ENCODE peak calls at places on chromosomes 6 and 20, in six cellular contexts. One of them, this sample, is unnamed.

GRCh38 chr6:13992417-13993055 is 67.8 kb downstream of the RNF182 start:
- DNase-seq in MM.1S: no peak
- DNase-seq in upper lobe of right lung: no peak
- DNase-seq in neural progenitor cell: no peak
- DNase-seq in heart right ventricle: no peak
- DNase-seq in PC-9: peak; percentile 93
- DNase-seq in this sample: no peak

GRCh38 chr6:143165315-143165855 is 104.7 kb downstream of the AIG1 start:
- DNase-seq in MM.1S: no peak
- DNase-seq in upper lobe of right lung: no peak
- DNase-seq in neural progenitor cell: no peak
- DNase-seq in heart right ventricle: no peak
- DNase-seq in PC-9: no peak
- DNase-seq in this sample: no peak

GRCh38 chr6:89693207-89693606 is 54.7 kb upstream of the LYRM2 start:
- DNase-seq in MM.1S: no peak
- DNase-seq in upper lobe of right lung: no peak
- DNase-seq in neural progenitor cell: no peak
- DNase-seq in heart right ventricle: no peak
- DNase-seq in PC-9: no peak
- DNase-seq in this sample: no peak

GRCh38 chr6:31575335-31575901 is at the start of gene TNF:
- DNase-seq in MM.1S: no peak
- DNase-seq in upper lobe of right lung: peak; percentile 69
- DNase-seq in neural progenitor cell: no peak
- DNase-seq in heart right ventricle: peak; percentile 66
- DNase-seq in PC-9: no peak
- DNase-seq in this sample: peak; percentile 48

GRCh38 chr20:62878244-62879030 is 16.8 kb upstream of the TCFL5 start:
- DNase-seq in MM.1S: no peak
- DNase-seq in upper lobe of right lung: no peak
- DNase-seq in neural progenitor cell: peak; percentile 65
- DNase-seq in heart right ventricle: no peak
- DNase-seq in PC-9: no peak
- DNase-seq in this sample: no peak

GRCh38 chr6:42904467-42904866 is 11.4 kb upstream of the PTCRA start:
- DNase-seq in MM.1S: no peak
- DNase-seq in upper lobe of right lung: no peak
- DNase-seq in neural progenitor cell: no peak
- DNase-seq in heart right ventricle: no peak
- DNase-seq in PC-9: no peak
- DNase-seq in this sample: no peak

GRCh38 chr6:86477510-86478166 is 459.7 kb upstream of the HTR1E start:
- DNase-seq in MM.1S: peak; percentile 92
- DNase-seq in upper lobe of right lung: no peak
- DNase-seq in neural progenitor cell: peak; percentile 70
- DNase-seq in heart right ventricle: no peak
- DNase-seq in PC-9: no peak
- DNase-seq in this sample: no peak

GRCh38 chr20:33659341-33660034 is 2.6 kb upstream of the C20orf144 start:
- DNase-seq in MM.1S: no peak
- DNase-seq in upper lobe of right lung: no peak
- DNase-seq in neural progenitor cell: no peak
- DNase-seq in heart right ventricle: no peak
- DNase-seq in PC-9: no peak
- DNase-seq in this sample: no peak

GRCh38 chr6:141451508-141452353 is 681.0 kb upstream of the GJE1 start:
- DNase-seq in MM.1S: no peak
- DNase-seq in upper lobe of right lung: no peak
- DNase-seq in neural progenitor cell: peak; percentile 52
- DNase-seq in heart right ventricle: no peak
- DNase-seq in PC-9: no peak
- DNase-seq in this sample: no peak

GRCh38 chr6:26199057-26199772 is 112.0 kb downstream of the HFE start:
- DNase-seq in MM.1S: peak; percentile 94
- DNase-seq in upper lobe of right lung: peak; percentile 81
- DNase-seq in neural progenitor cell: peak; percentile 89
- DNase-seq in heart right ventricle: peak; percentile 61
- DNase-seq in PC-9: peak; percentile 94
- DNase-seq in this sample: peak; percentile 44

DNA sequence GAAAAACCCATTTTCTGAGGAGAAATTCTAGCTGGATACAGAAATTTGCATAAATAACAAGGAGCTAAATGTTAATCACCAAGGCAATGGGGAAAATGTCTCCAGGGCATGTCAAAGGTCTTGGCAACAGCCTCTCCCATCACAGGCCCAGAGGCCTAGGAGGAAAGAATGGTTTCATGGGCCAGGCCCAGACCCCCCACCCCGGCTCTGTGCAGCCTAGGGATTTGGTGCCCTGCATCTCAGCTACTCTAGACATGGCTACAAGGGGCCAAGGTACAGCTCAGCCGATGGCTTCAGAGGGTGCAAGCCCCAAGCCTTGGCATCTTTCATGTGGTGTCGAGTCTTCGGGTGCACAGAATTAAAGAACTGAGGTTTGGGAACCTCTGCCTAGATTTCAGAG is 321.2 kb upstream of the ID4 start:
- DNase-seq in MM.1S: no peak
- DNase-seq in upper lobe of right lung: no peak
- DNase-seq in neural progenitor cell: no peak
- DNase-seq in heart right ventricle: no peak
- DNase-seq in PC-9: no peak
- DNase-seq in this sample: no peak
- H3K9me3 ChIP-seq in MM.1S: no peaks in the 10 kb centered on the region
- H3K9me3 ChIP-seq in upper lobe of right lung: peaks cover 25% of the 10 kb centered on the region
- H3K9me3 ChIP-seq in neural progenitor cell: peaks cover 25% of the 10 kb centered on the region
- H3K9me3 ChIP-seq in heart right ventricle: peaks cover 50% of the 10 kb centered on the region
- H3K9me3 ChIP-seq in PC-9: peaks cover 19% of the 10 kb centered on the region
- H3K9me3 ChIP-seq in this sample: no peaks in the 10 kb centered on the region

DNA sequence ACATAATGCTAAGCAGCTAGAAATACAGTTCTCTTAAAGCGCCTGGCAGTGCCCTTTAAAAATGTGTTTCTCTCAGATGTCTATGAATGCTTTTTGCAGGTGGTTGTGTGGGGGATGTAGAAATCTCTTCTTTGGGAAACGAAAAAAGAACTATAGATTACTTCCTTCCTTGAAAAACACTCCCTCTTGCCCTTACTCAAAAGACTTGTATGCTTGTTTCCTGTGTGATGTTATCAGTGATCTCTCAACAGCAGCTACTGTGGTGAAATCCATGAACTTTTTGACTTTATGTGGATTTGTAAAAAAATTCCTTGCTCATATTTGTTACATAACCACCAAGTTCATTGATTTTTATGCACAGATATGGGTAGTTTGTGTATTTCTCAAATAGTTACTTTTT is 916.5 kb downstream of the QKI start:
- DNase-seq in MM.1S: no peak
- DNase-seq in upper lobe of right lung: no peak
- DNase-seq in neural progenitor cell: no peak
- DNase-seq in heart right ventricle: no peak
- DNase-seq in PC-9: no peak
- DNase-seq in this sample: no peak
- H3K9me3 ChIP-seq in MM.1S: no peaks in the 10 kb centered on the region
- H3K9me3 ChIP-seq in upper lobe of right lung: no peaks in the 10 kb centered on the region
- H3K9me3 ChIP-seq in neural progenitor cell: no peaks in the 10 kb centered on the region
- H3K9me3 ChIP-seq in heart right ventricle: no peaks in the 10 kb centered on the region
- H3K9me3 ChIP-seq in PC-9: no peaks in the 10 kb centered on the region
- H3K9me3 ChIP-seq in this sample: no peaks in the 10 kb centered on the region

DNA sequence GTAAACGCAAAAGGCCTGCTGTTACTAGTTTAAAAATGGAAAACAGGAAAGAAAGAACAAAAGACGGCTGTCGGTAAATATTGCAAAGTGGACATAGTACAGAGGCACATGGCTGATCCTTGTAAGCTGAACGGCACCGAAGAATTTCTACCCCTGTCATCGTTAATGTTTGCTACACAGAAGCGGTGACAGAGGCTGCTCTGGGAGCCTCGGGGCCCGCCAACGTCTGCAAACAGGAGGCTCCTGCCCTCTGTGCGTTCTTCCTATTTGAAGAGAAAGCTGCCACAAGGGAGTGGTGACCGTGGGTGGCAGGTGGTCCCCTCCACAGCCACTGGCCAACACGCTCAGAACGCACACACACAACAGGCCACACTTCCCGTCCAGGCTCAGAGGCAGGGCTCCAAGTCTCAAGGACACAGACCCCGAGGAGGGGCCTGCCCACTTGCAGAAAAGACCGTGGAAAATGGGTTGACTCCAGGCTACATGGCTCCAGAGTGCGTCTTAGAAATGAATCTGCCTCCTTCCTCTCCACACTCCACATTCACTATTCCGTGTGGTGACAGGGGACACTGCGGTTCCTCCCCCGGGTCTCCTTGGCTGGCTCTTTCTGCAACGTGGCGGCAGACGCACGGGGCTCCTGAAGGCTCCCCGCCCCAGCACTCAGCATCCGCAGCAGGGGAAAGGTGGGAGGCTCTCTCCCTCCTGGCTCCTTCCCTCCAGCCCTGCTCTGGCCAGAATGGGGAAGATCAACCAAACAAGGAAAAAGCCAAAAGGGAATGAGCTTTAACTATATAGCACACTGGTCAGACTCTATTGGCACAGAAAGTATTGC is 64.5 kb downstream of the GMPR start:
- DNase-seq in MM.1S: no peak
- DNase-seq in upper lobe of right lung: no peak
- DNase-seq in neural progenitor cell: peak; percentile 39
- DNase-seq in heart right ventricle: no peak
- DNase-seq in PC-9: no peak
- DNase-seq in this sample: no peak
- H3K9me3 ChIP-seq in MM.1S: no peaks in the 10 kb centered on the region
- H3K9me3 ChIP-seq in upper lobe of right lung: no peaks in the 10 kb centered on the region
- H3K9me3 ChIP-seq in neural progenitor cell: no peaks in the 10 kb centered on the region
- H3K9me3 ChIP-seq in heart right ventricle: no peaks in the 10 kb centered on the region
- H3K9me3 ChIP-seq in PC-9: no peaks in the 10 kb centered on the region
- H3K9me3 ChIP-seq in this sample: no peaks in the 10 kb centered on the region

GRCh38 chr6:4794140-4794707 is 18.0 kb downstream of the CDYL start:
- DNase-seq in MM.1S: no peak
- DNase-seq in upper lobe of right lung: no peak
- DNase-seq in neural progenitor cell: peak; percentile 16
- DNase-seq in heart right ventricle: peak; percentile 41
- DNase-seq in PC-9: no peak
- DNase-seq in this sample: no peak
- H3K9me3 ChIP-seq in MM.1S: no peaks in the 10 kb centered on the region
- H3K9me3 ChIP-seq in upper lobe of right lung: no peaks in the 10 kb centered on the region
- H3K9me3 ChIP-seq in neural progenitor cell: no peaks in the 10 kb centered on the region
- H3K9me3 ChIP-seq in heart right ventricle: peaks cover 3% of the 10 kb centered on the region
- H3K9me3 ChIP-seq in PC-9: no peaks in the 10 kb centered on the region
- H3K9me3 ChIP-seq in this sample: no peaks in the 10 kb centered on the region

GRCh38 chr6:345747-346388 is 45.7 kb upstream of the IRF4 start:
- DNase-seq in MM.1S: no peak
- DNase-seq in upper lobe of right lung: peak; percentile 57
- DNase-seq in neural progenitor cell: no peak
- DNase-seq in heart right ventricle: no peak
- DNase-seq in PC-9: no peak
- DNase-seq in this sample: no peak
- H3K9me3 ChIP-seq in MM.1S: no peaks in the 10 kb centered on the region
- H3K9me3 ChIP-seq in upper lobe of right lung: no peaks in the 10 kb centered on the region
- H3K9me3 ChIP-seq in neural progenitor cell: peaks cover 7% of the 10 kb centered on the region
- H3K9me3 ChIP-seq in heart right ventricle: no peaks in the 10 kb centered on the region
- H3K9me3 ChIP-seq in PC-9: no peaks in the 10 kb centered on the region
- H3K9me3 ChIP-seq in this sample: no peaks in the 10 kb centered on the region

This sample was measured in T-helper 17 cell.